ENCODE peak calls at places on chromosomes 11 and 22, in seven cellular contexts. Z is EL; L is GM04503; C is activated CD4-positive, CD25-positive, alpha-beta regulatory T cell; R is tibial nerve; P is CD8-positive, alpha-beta memory T cell; F is GDM1. H is an unnamed sample.

GRCh38 chr11:9594267-9595046 is 21.0 kb downstream of the WEE1 start:
- DNase-seq in Z (peak), L (no peak), C (no peak), R (no peak), P (no peak), F (no peak), H (no peak)

GRCh38 chr11:1879941-1880720 is 11.6 kb downstream of the PRR33 start:
- DNase-seq in Z (no peak), L (no peak), C (no peak), R (peak), P (no peak), F (no peak), H (no peak)

GRCh38 chr11:94309757-94310156 is 5.4 kb downstream of the IZUMO1R start:
- DNase-seq in Z (no peak), L (no peak), C (no peak), R (no peak), P (no peak), F (no peak), H (no peak)

GRCh38 chr11:93741882-93742226 is 382 bp downstream of the C11orf54 start:
- DNase-seq in Z (no peak), L (peak), C (no peak), R (peak), P (no peak), F (no peak), H (no peak)

GRCh38 chr11:66842501-66842895 is 743 bp upstream of the RCE1 start:
- DNase-seq in Z (no peak), L (no peak), C (no peak), R (no peak), P (no peak), F (no peak), H (no peak)

GRCh38 chr11:77650165-77650564 is 12.6 kb upstream of the CLNS1A start:
- DNase-seq in Z (no peak), L (no peak), C (no peak), R (no peak), P (no peak), F (no peak), H (no peak)

GRCh38 chr11:17774232-17775034 is 39.9 kb downstream of the KCNC1 start:
- DNase-seq in Z (no peak), L (no peak), C (no peak), R (no peak), P (no peak), F (no peak), H (no peak)

GRCh38 chr11:57214087-57214395 is 23.0 kb downstream of the APLNR start:
- DNase-seq in Z (peak), L (no peak), C (no peak), R (no peak), P (no peak), F (no peak), H (no peak)

GRCh38 chr11:74269161-74269809 is 42.2 kb downstream of the P4HA3 start:
- DNase-seq in Z (no peak), L (no peak), C (no peak), R (no peak), P (no peak), F (peak), H (no peak)

GRCh38 chr22:28909375-28909774 is 26.0 kb downstream of the ZNRF3 start:
- DNase-seq in Z (no peak), L (no peak), C (no peak), R (no peak), P (no peak), F (no peak), H (no peak)

GRCh38 chr11:8613036-8613435 is 19.0 kb upstream of the STK33 start:
- DNase-seq in Z (no peak), L (no peak), C (no peak), R (no peak), P (no peak), F (no peak), H (no peak)

GRCh38 chr22:29797351-29797750 is 30.2 kb downstream of the UQCR10 start:
- DNase-seq in Z (no peak), L (no peak), C (no peak), R (no peak), P (no peak), F (no peak), H (no peak)

GRCh38 chr11:109971184-109971523 is 122.0 kb upstream of the ZC3H12C start:
- DNase-seq in Z (peak), L (no peak), C (no peak), R (no peak), P (no peak), F (peak), H (peak)

GRCh38 chr11:65920035-65920802 is 993 bp downstream of the DRAP1 start:
- DNase-seq in Z (peak), L (no peak), C (no peak), R (no peak), P (no peak), F (no peak), H (no peak)

GRCh38 chr11:122584670-122585069 is 70.9 kb upstream of the UBASH3B start:
- DNase-seq in Z (peak), L (no peak), C (no peak), R (no peak), P (no peak), F (no peak), H (no peak)

GRCh38 chr11:103609117-103610066 is 427.0 kb upstream of the DDI1 start:
- DNase-seq in Z (peak), L (peak), C (no peak), R (no peak), P (no peak), F (no peak), H (peak)

GRCh38 chr11:121236115-121237001 is 56.2 kb upstream of the SC5D start:
- DNase-seq in Z (peak), L (no peak), C (no peak), R (no peak), P (no peak), F (no peak), H (no peak)

GRCh38 chr22:32407332-32407731 is 4.7 kb downstream of the RTCB start:
- DNase-seq in Z (no peak), L (no peak), C (no peak), R (no peak), P (no peak), F (no peak), H (no peak)

GRCh38 chr22:45844949-45845613 is 131.9 kb downstream of the WNT7B start:
- DNase-seq in Z (no peak), L (no peak), C (no peak), R (no peak), P (no peak), F (no peak), H (no peak)

GRCh38 chr11:36352919-36353318 is 56.8 kb downstream of the PRR5L start:
- DNase-seq in Z (no peak), L (no peak), C (no peak), R (no peak), P (peak), F (no peak), H (no peak)

GRCh38 chr22:40083794-40084193 is 89.0 kb downstream of the FAM83F start:
- DNase-seq in Z (no peak), L (no peak), C (no peak), R (no peak), P (no peak), F (no peak), H (no peak)

GRCh38 chr11:94895971-94896370 is 77.4 kb downstream of the CWC15 start:
- DNase-seq in Z (peak), L (no peak), C (no peak), R (no peak), P (no peak), F (no peak), H (no peak)

GRCh38 chr11:57379732-57380131 is 1.2 kb downstream of the PRG3 start:
- DNase-seq in Z (no peak), L (no peak), C (no peak), R (no peak), P (no peak), F (no peak), H (no peak)

GRCh38 chr11:60867871-60868681 is 734 bp downstream of the ZP1 start:
- DNase-seq in Z (no peak), L (no peak), C (no peak), R (no peak), P (no peak), F (no peak), H (no peak)

GRCh38 chr11:34308821-34309585 is 48.8 kb downstream of the ABTB2 start:
- DNase-seq in Z (peak), L (peak), C (no peak), R (peak), P (no peak), F (no peak), H (no peak)

GRCh38 chr22:50260801-50261614 is 475 bp downstream of the MAPK12 start:
- DNase-seq in Z (peak), L (no peak), C (no peak), R (no peak), P (no peak), F (peak), H (no peak)

GRCh38 chr11:113615098-113615497 is 91.0 kb downstream of the TMPRSS5 start:
- DNase-seq in Z (no peak), L (no peak), C (no peak), R (no peak), P (no peak), F (no peak), H (no peak)

GRCh38 chr11:10931761-10932700 is 74.2 kb upstream of the ZBED5 start:
- DNase-seq in Z (no peak), L (no peak), C (no peak), R (no peak), P (no peak), F (no peak), H (no peak)

H was measured in brain pericyte.